ENCODE peak calls at places on chromosomes 3 and 15, in seven cellular contexts. G is posterior cingulate gyrus, P is ELR, Q is neural crest cell, M is Daoy, F is right lobe of liver, E is amniotic epithelial cell. T is an unnamed sample.

GRCh38 chr3:49600781-49601180 is 46.5 kb downstream of the BSN start:
- DNase-seq in P (peak), M (no peak), F (no peak), E (no peak), G (no peak), Q (no peak), T (no peak)

GRCh38 chr3:181417748-181418147 is 294.0 kb upstream of the SOX2 start:
- DNase-seq in E (no peak), P (no peak), F (no peak), M (no peak), Q (peak), G (peak), T (no peak)

GRCh38 chr3:43670635-43671522 is 19.9 kb upstream of the ABHD5 start:
- DNase-seq in E (no peak), G (no peak), M (no peak), F (no peak), Q (no peak), P (no peak), T (no peak)

GRCh38 chr3:65439641-65440040 is 599.1 kb downstream of the MAGI1 start:
- DNase-seq in F (peak), E (peak), Q (peak), M (peak), G (peak), P (peak), T (no peak)

GRCh38 chr3:37125702-37126101 is 48.7 kb downstream of the LRRFIP2 start:
- DNase-seq in Q (no peak), P (no peak), F (no peak), E (no peak), M (no peak), G (no peak), T (no peak)

GRCh38 chr3:62041681-62042080 is 331.7 kb downstream of the FEZF2 start:
- DNase-seq in P (no peak), M (no peak), E (no peak), F (no peak), Q (no peak), G (no peak), T (no peak)

GRCh38 chr3:72768976-72769375 is 79.3 kb downstream of the SHQ1 start:
- DNase-seq in M (no peak), Q (no peak), G (no peak), P (no peak), F (no peak), E (no peak), T (no peak)

GRCh38 chr15:60026555-60026954 is 22.4 kb downstream of the FOXB1 start:
- DNase-seq in G (no peak), F (no peak), M (peak), Q (no peak), E (peak), P (no peak), T (no peak)

GRCh38 chr3:124861041-124861440 is 26.1 kb downstream of the ITGB5 start:
- DNase-seq in G (no peak), Q (no peak), M (no peak), E (peak), F (no peak), P (no peak), T (no peak)

GRCh38 chr3:50649451-50649931 is 25.2 kb upstream of the DOCK3 start:
- DNase-seq in Q (no peak), F (no peak), E (no peak), P (no peak), M (no peak), G (peak), T (no peak)

GRCh38 chr15:73922186-73923151 is 3.8 kb upstream of the LOXL1 start:
- DNase-seq in Q (no peak), M (peak), F (no peak), G (peak), E (peak), P (peak), T (no peak)

GRCh38 chr3:112633191-112633590 is 7.8 kb downstream of the CCDC80 start:
- DNase-seq in P (peak), E (no peak), G (no peak), M (no peak), F (no peak), Q (no peak), T (no peak)

GRCh38 chr15:31375772-31376171 is 49.1 kb downstream of the KLF13 start:
- DNase-seq in M (no peak), Q (no peak), F (no peak), E (no peak), P (no peak), G (peak), T (no peak)

GRCh38 chr15:39338251-39338650 is 242.6 kb upstream of the THBS1 start:
- DNase-seq in E (no peak), Q (no peak), F (no peak), G (no peak), M (no peak), P (no peak), T (no peak)

GRCh38 chr3:76497636-76498035 is 542.3 kb upstream of the ROBO2 start:
- DNase-seq in G (no peak), P (peak), F (no peak), E (peak), M (peak), Q (no peak), T (no peak)

GRCh38 chr3:156792945-156793344 is 33.2 kb upstream of the LEKR1 start:
- DNase-seq in Q (no peak), E (no peak), P (peak), F (no peak), G (no peak), M (peak), T (no peak)

GRCh38 chr3:45979378-45979777 is 16.2 kb downstream of the FYCO1 start:
- DNase-seq in E (no peak), F (no peak), Q (no peak), P (no peak), M (no peak), G (no peak), T (no peak)

GRCh38 chr3:37905987-37906674 is 44.5 kb downstream of the CTDSPL start:
- DNase-seq in E (peak), P (peak), Q (no peak), G (peak), M (peak), F (no peak), T (no peak)

GRCh38 chr3:84717894-84718293 is 240.9 kb upstream of the CADM2 start:
- DNase-seq in M (no peak), E (no peak), P (no peak), G (no peak), F (no peak), Q (no peak), T (no peak)

GRCh38 chr3:14516738-14517345 is 23.3 kb downstream of the GRIP2 start:
- DNase-seq in F (no peak), M (no peak), E (no peak), Q (no peak), G (peak), P (no peak), T (no peak)

GRCh38 chr3:127406309-127407025 is 118.6 kb upstream of the PRR20G start:
- DNase-seq in E (peak), M (peak), P (peak), G (peak), Q (no peak), F (peak), T (no peak)

GRCh38 chr3:189721873-189722665 is 90.9 kb downstream of the TP63 start:
- DNase-seq in M (no peak), P (no peak), Q (no peak), G (no peak), F (no peak), E (peak), T (no peak)

GRCh38 chr3:8457039-8457438 is 44.6 kb upstream of the LMCD1 start:
- DNase-seq in E (peak), Q (no peak), M (no peak), P (no peak), F (no peak), G (no peak), T (no peak)

GRCh38 chr3:174376346-174376745 is 482.8 kb upstream of the NAALADL2 start:
- DNase-seq in M (no peak), F (no peak), Q (no peak), G (no peak), P (peak), E (peak), T (no peak)

GRCh38 chr3:175957427-175957826 is 1098.3 kb downstream of the NAALADL2 start:
- DNase-seq in Q (no peak), E (no peak), G (no peak), M (no peak), F (no peak), P (no peak), T (no peak)

GRCh38 chr3:56764184-56764583 is 37.6 kb downstream of the ARHGEF3 start:
- DNase-seq in M (no peak), P (no peak), F (no peak), E (no peak), Q (no peak), G (no peak), T (no peak)

GRCh38 chr3:104359546-104359945 is 1007.2 kb upstream of the ALCAM start:
- DNase-seq in F (no peak), G (no peak), E (peak), M (no peak), Q (no peak), P (peak), T (no peak)

GRCh38 chr15:66939451-66940023 is 125.9 kb upstream of the SMAD3 start:
- DNase-seq in P (no peak), G (no peak), F (no peak), Q (no peak), M (no peak), E (no peak), T (no peak)

GRCh38 chr3:182937293-182938051 is 42.9 kb downstream of the DCUN1D1 start:
- DNase-seq in G (no peak), E (no peak), Q (no peak), F (no peak), M (peak), P (no peak), T (no peak)

GRCh38 chr15:89409184-89409992 is 74.8 kb upstream of the POLG start:
- DNase-seq in F (no peak), P (no peak), Q (no peak), E (no peak), M (no peak), G (peak), T (no peak)

GRCh38 chr3:8567784-8568575 is 66.4 kb downstream of the LMCD1 start:
- DNase-seq in F (no peak), E (no peak), Q (no peak), M (no peak), P (no peak), G (no peak), T (no peak)

GRCh38 chr15:92165001-92165346 is 228.7 kb upstream of the ST8SIA2 start:
- DNase-seq in Q (no peak), M (no peak), G (no peak), F (no peak), E (no peak), P (no peak), T (no peak)